ENCODE peak calls at places on chromosomes 13 and 19, in nine cellular contexts. F is PC-3, U is GM06990, D is lower leg skin, B is stomach, X is H1, E is uterus, V is hepatocyte, A is cardiac fibroblast. M is an unnamed sample.

GRCh38 chr13:43686557-43686956 is 100.2 kb downstream of the ENOX1 start:
- DNase-seq in F (peak), U (no peak), D (peak), B (no peak), X (no peak), E (peak), V (peak), A (peak), M (no peak)

GRCh38 chr19:18704054-18704453 is 20.6 kb downstream of the CRTC1 start:
- DNase-seq in F (no peak), U (no peak), D (no peak), B (no peak), X (no peak), E (no peak), V (no peak), A (no peak), M (no peak)

GRCh38 chr13:69155136-69155535 is 952.5 kb upstream of the ATXN8OS start:
- DNase-seq in F (no peak), U (no peak), D (no peak), B (no peak), X (no peak), E (no peak), V (no peak), A (no peak), M (no peak)

GRCh38 chr13:35771898-35772297 is 295.4 kb upstream of the MAB21L1 start:
- DNase-seq in F (peak), U (no peak), D (no peak), B (no peak), X (no peak), E (no peak), V (no peak), A (peak), M (no peak)

GRCh38 chr19:29798783-29799182 is 13.0 kb upstream of the CCNE1 start:
- DNase-seq in F (no peak), U (no peak), D (no peak), B (no peak), X (no peak), E (no peak), V (no peak), A (peak), M (no peak)

GRCh38 chr19:47156861-47157454 is 26.3 kb downstream of the SAE1 start:
- DNase-seq in F (no peak), U (peak), D (no peak), B (no peak), X (no peak), E (no peak), V (no peak), A (no peak), M (no peak)

GRCh38 chr19:44662686-44663085 is 8.6 kb upstream of the CEACAM19 start:
- DNase-seq in F (no peak), U (no peak), D (no peak), B (no peak), X (no peak), E (no peak), V (no peak), A (no peak), M (no peak)

GRCh38 chr13:72680353-72680752 is 47.1 kb downstream of the MZT1 start:
- DNase-seq in F (no peak), U (no peak), D (no peak), B (no peak), X (no peak), E (no peak), V (no peak), A (no peak), M (no peak)

GRCh38 chr19:51751655-51752054 is at the start of gene FPR1:
- DNase-seq in F (peak), U (no peak), D (no peak), B (no peak), X (no peak), E (no peak), V (no peak), A (peak), M (no peak)

GRCh38 chr13:29577135-29578051 is 18.1 kb downstream of the SLC7A1 start:
- DNase-seq in F (peak), U (no peak), D (no peak), B (no peak), X (no peak), E (no peak), V (no peak), A (no peak), M (no peak)

GRCh38 chr19:50551034-50551712 is 17.1 kb downstream of the LRRC4B start:
- DNase-seq in F (no peak), U (no peak), D (no peak), B (no peak), X (no peak), E (no peak), V (no peak), A (no peak), M (no peak)

GRCh38 chr13:99289674-99290337 is 17.4 kb downstream of the GPR183 start:
- DNase-seq in F (no peak), U (no peak), D (no peak), B (no peak), X (no peak), E (no peak), V (no peak), A (no peak), M (no peak)

GRCh38 chr13:95176611-95177259 is 124.5 kb downstream of the ABCC4 start:
- DNase-seq in F (no peak), U (no peak), D (no peak), B (no peak), X (no peak), E (no peak), V (peak), A (no peak), M (no peak)

GRCh38 chr13:39765801-39766463 is 110.5 kb downstream of the COG6 start:
- DNase-seq in F (peak), U (no peak), D (peak), B (peak), X (no peak), E (peak), V (no peak), A (peak), M (no peak)

GRCh38 chr13:110065780-110066179 is 241.2 kb downstream of the COL4A1 start:
- DNase-seq in F (no peak), U (no peak), D (no peak), B (no peak), X (no peak), E (no peak), V (no peak), A (no peak), M (no peak)

GRCh38 chr19:36573020-36573947 is at the start of gene ZNF529:
- DNase-seq in F (peak), U (peak), D (peak), B (peak), X (peak), E (peak), V (peak), A (peak), M (peak)

GRCh38 chr19:41912899-41913475 is 15.3 kb downstream of the ERFL start:
- DNase-seq in F (no peak), U (no peak), D (no peak), B (no peak), X (no peak), E (no peak), V (no peak), A (no peak), M (no peak)

GRCh38 chr19:2190848-2191455 is 27.2 kb downstream of the DOT1L start:
- DNase-seq in F (no peak), U (no peak), D (no peak), B (no peak), X (no peak), E (no peak), V (no peak), A (no peak), M (no peak)

GRCh38 chr13:36131215-36131930 is at the start of gene DCLK1:
- DNase-seq in F (no peak), U (no peak), D (peak), B (peak), X (peak), E (peak), V (peak), A (peak), M (no peak)

GRCh38 chr13:103883698-103884097 is 817.5 kb upstream of the SLC10A2 start:
- DNase-seq in F (peak), U (no peak), D (peak), B (no peak), X (no peak), E (no peak), V (peak), A (peak), M (no peak)

GRCh38 chr19:39390759-39391592 is at the start of the genes MED29 and PAF1:
- DNase-seq in F (peak), U (peak), D (peak), B (peak), X (peak), E (peak), V (peak), A (peak), M (peak)

GRCh38 chr19:11191934-11192333 is 5.4 kb downstream of the KANK2 start:
- DNase-seq in F (no peak), U (peak), D (no peak), B (no peak), X (no peak), E (no peak), V (no peak), A (no peak), M (no peak)

GRCh38 chr19:11187409-11187808 is 9.9 kb downstream of the KANK2 start:
- DNase-seq in F (no peak), U (no peak), D (no peak), B (no peak), X (no peak), E (no peak), V (no peak), A (no peak), M (no peak)

GRCh38 chr19:11192957-11193939 is 4.1 kb downstream of the KANK2 start:
- DNase-seq in F (no peak), U (no peak), D (no peak), B (no peak), X (no peak), E (no peak), V (no peak), A (no peak), M (no peak)

GRCh38 chr19:11191273-11191755 is 6.0 kb downstream of the KANK2 start:
- DNase-seq in F (peak), U (peak), D (peak), B (peak), X (peak), E (peak), V (no peak), A (peak), M (no peak)

GRCh38 chr19:11190501-11190900 is 6.8 kb downstream of the KANK2 start:
- DNase-seq in F (no peak), U (no peak), D (no peak), B (no peak), X (no peak), E (no peak), V (no peak), A (no peak), M (no peak)
- H3K4me3 ChIP-seq in F (no peak), U (no peak), D (no peak), B (no peak), X (no peak), E (peak), V (no peak), A (no peak), M (no peak)

GRCh38 chr19:27775395-27775794 is 1437.6 kb downstream of the UQCRFS1 start:
- DNase-seq in F (no peak), U (no peak), D (no peak), B (no peak), X (no peak), E (no peak), V (no peak), A (peak), M (no peak)

GRCh38 chr19:27773318-27774094 is 1439.4 kb downstream of the UQCRFS1 start:
- DNase-seq in F (no peak), U (no peak), D (no peak), B (no peak), X (no peak), E (no peak), V (no peak), A (no peak), M (no peak)

GRCh38 chr19:27776020-27776419 is 1436.9 kb downstream of the UQCRFS1 start:
- DNase-seq in F (peak), U (no peak), D (no peak), B (no peak), X (peak), E (no peak), V (no peak), A (peak), M (no peak)

GRCh38 chr19:27774827-27775226 is 1438.1 kb downstream of the UQCRFS1 start:
- DNase-seq in F (peak), U (no peak), D (no peak), B (no peak), X (peak), E (no peak), V (no peak), A (peak), M (no peak)

GRCh38 chr19:27774337-27774736 is 1438.6 kb downstream of the UQCRFS1 start:
- DNase-seq in F (peak), U (no peak), D (no peak), B (no peak), X (peak), E (no peak), V (no peak), A (peak), M (no peak)
- TF ChIP-seq CTCF in F (no peak), U (peak), D (no peak), B (no peak), X (peak), E (no peak), V (no peak), A (peak), M (peak)

DNA sequence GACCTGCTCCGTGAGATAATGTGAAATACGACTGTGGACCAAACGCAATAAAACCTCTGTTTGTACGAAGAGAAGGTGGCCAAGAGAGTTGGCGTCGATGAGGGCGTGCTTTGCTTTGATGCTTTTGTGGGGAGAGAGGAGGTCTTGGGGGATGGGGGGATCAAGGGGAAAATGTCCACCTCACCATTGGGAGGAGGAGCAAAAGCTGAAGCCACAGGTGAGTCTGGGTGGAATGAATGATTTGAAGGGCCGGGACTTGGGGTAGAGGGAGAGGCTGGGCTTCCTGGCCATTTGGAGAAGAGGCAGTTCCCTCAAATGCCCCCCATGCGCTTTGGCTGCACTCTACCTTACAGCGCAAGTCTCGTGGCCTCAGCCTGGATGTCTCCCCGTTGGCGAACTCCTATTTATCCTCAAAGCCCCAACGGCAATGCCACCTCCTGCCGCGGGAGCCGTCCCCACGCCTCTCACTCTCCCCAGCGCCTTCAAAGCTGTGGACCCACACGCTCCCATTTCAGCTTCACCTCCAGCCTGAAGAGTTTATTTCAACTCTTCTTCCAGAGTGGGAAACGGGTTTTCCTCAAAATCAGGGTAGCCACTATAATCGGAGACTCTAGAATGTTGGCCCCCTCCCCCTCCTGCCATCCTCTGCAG is 787 bp upstream of the ABCA7 start:
- DNase-seq in F (no peak), U (no peak), D (no peak), B (no peak), X (peak), E (no peak), V (no peak), A (no peak), M (no peak)
- H3K4me3 ChIP-seq in F (peak), U (peak), D (no peak), B (peak), X (peak), E (no peak), V (no peak), A (no peak), M (peak)

GRCh38 chr19:49019242-49019932 is 2.5 kb upstream of the LHB start:
- DNase-seq in F (peak), U (peak), D (peak), B (peak), X (peak), E (peak), V (peak), A (peak), M (no peak)

GRCh38 chr19:49017666-49018351 is 918 bp upstream of the LHB start:
- DNase-seq in F (peak), U (peak), D (no peak), B (peak), X (peak), E (peak), V (peak), A (peak), M (no peak)

GRCh38 chr19:49014870-49015255 is 2.0 kb downstream of the LHB start:
- DNase-seq in F (no peak), U (no peak), D (no peak), B (no peak), X (no peak), E (no peak), V (no peak), A (no peak), M (no peak)

GRCh38 chr19:49016067-49016839 is 638 bp downstream of the LHB start:
- DNase-seq in F (no peak), U (no peak), D (no peak), B (no peak), X (no peak), E (no peak), V (no peak), A (no peak), M (no peak)

GRCh38 chr19:49017041-49017665 is at the start of gene LHB:
- DNase-seq in F (no peak), U (no peak), D (no peak), B (no peak), X (no peak), E (no peak), V (no peak), A (no peak), M (no peak)
- TF ChIP-seq CTCF in F (no peak), U (no peak), D (no peak), B (no peak), X (peak), E (no peak), V (no peak), A (no peak), M (no peak)

GRCh38 chr13:23504188-23504587 is 66.0 kb upstream of the TNFRSF19 start:
- DNase-seq in F (peak), U (no peak), D (no peak), B (no peak), X (no peak), E (no peak), V (no peak), A (no peak), M (no peak)
- H3K4me3 ChIP-seq in F (no peak), U (no peak), D (no peak), B (no peak), X (no peak), E (no peak), V (no peak), A (no peak), M (no peak)

DNA sequence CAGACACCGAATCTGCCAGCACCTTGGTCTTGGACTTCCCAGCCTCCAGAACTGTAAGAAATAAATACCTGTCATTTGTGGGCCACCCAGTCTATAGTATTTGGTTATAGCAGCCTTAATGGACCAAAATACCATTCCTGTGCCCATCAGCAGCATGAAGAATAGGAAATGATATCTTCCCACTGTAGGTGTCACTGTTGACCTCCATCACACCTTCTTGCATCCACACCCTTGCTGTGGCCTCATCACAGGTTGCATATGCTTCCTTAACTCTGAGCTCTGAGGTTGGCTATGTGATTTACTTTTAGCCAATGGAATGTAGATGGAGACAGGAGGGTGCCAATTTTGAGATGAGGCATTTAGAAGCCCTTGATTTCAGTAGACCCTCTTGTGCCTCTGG is 242.0 kb upstream of the TSHZ3 start:
- DNase-seq in F (no peak), U (no peak), D (no peak), B (no peak), X (no peak), E (no peak), V (no peak), A (no peak), M (no peak)
- TF ChIP-seq CTCF in F (no peak), U (no peak), D (no peak), B (no peak), X (no peak), E (no peak), V (no peak), A (no peak), M (no peak)

GRCh38 chr19:6672693-6673290 is 2.8 kb upstream of the TNFSF14 start:
- DNase-seq in F (no peak), U (no peak), D (no peak), B (no peak), X (no peak), E (no peak), V (no peak), A (no peak), M (no peak)

GRCh38 chr19:6664916-6665315 is 5.0 kb downstream of the TNFSF14 start:
- DNase-seq in F (no peak), U (no peak), D (no peak), B (no peak), X (no peak), E (no peak), V (no peak), A (no peak), M (no peak)

GRCh38 chr19:6671960-6672359 is 2.0 kb upstream of the TNFSF14 start:
- DNase-seq in F (no peak), U (no peak), D (no peak), B (no peak), X (no peak), E (no peak), V (no peak), A (no peak), M (no peak)

GRCh38 chr19:6667114-6667627 is 2.8 kb downstream of the TNFSF14 start:
- DNase-seq in F (peak), U (no peak), D (no peak), B (no peak), X (no peak), E (no peak), V (no peak), A (no peak), M (no peak)

DNA sequence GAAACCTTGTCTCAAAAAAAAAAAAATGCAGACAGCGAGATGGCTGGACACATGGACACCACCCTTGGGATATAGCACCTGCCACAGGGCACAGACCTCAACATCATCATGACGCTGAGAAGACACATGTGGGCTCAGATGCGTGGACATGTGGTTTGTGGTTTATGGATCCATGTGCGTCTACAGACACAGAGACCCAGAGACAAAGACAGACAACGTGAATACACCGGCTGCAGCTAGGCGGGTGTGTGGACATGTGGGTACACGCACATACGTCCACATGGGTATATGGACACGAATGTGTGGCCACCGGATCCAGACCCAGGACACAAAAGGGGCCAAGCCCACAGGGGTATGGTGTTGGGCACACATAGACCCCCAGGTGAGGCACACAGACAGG is 1.3 kb downstream of the TNFSF14 start:
- DNase-seq in F (no peak), U (no peak), D (no peak), B (no peak), X (no peak), E (no peak), V (no peak), A (no peak), M (no peak)
- H3K4me3 ChIP-seq in F (no peak), U (peak), D (no peak), B (peak), X (no peak), E (no peak), V (no peak), A (no peak), M (peak)

GRCh38 chr19:57888107-57888493 is 737 bp downstream of the ZNF814 start:
- DNase-seq in F (no peak), U (no peak), D (no peak), B (no peak), X (no peak), E (no peak), V (no peak), A (peak), M (no peak)
- TF ChIP-seq CTCF in F (no peak), U (no peak), D (no peak), B (no peak), X (no peak), E (no peak), V (no peak), A (no peak), M (no peak)